ENCODE peak calls at places on chromosomes 12 and 14, in ten cellular contexts. One of them, this sample, is unnamed.

GRCh38 chr12:3473171-3473570 is 17.8 kb upstream of the PRMT8 start:
- DNase-seq in H1: no peak
- DNase-seq in heart left ventricle: no peak
- DNase-seq in testis: no peak
- DNase-seq in adrenal gland: peak; percentile 10
- DNase-seq in Peyer's patch: no peak
- DNase-seq in transverse colon: no peak
- DNase-seq in uterus: no peak
- DNase-seq in IMR-90: no peak
- DNase-seq in body of pancreas: no peak
- DNase-seq in this sample: no peak

GRCh38 chr12:3122841-3123678 is 45.9 kb downstream of the TSPAN9 start:
- DNase-seq in H1: no peak
- DNase-seq in heart left ventricle: peak; percentile 84
- DNase-seq in testis: no peak
- DNase-seq in adrenal gland: peak; percentile 91
- DNase-seq in Peyer's patch: no peak
- DNase-seq in transverse colon: no peak
- DNase-seq in uterus: no peak
- DNase-seq in IMR-90: peak; percentile 75
- DNase-seq in body of pancreas: peak; percentile 38
- DNase-seq in this sample: no peak

GRCh38 chr14:105180598-105181528 is at the start of gene NUDT14:
- DNase-seq in H1: peak; percentile 92
- DNase-seq in heart left ventricle: peak; percentile 87
- DNase-seq in testis: peak; percentile 86
- DNase-seq in adrenal gland: peak; percentile 85
- DNase-seq in Peyer's patch: peak; percentile 95
- DNase-seq in transverse colon: peak; percentile 93
- DNase-seq in uterus: peak; percentile 57
- DNase-seq in IMR-90: peak; percentile 25
- DNase-seq in body of pancreas: peak; percentile 87
- DNase-seq in this sample: peak; percentile 79

GRCh38 chr12:57632898-57633825 is at the start of gene B4GALNT1:
- DNase-seq in H1: no peak
- DNase-seq in heart left ventricle: peak; percentile 79
- DNase-seq in testis: peak; percentile 71
- DNase-seq in adrenal gland: no peak
- DNase-seq in Peyer's patch: peak; percentile 75
- DNase-seq in transverse colon: peak; percentile 56
- DNase-seq in uterus: peak; percentile 63
- DNase-seq in IMR-90: peak; percentile 45
- DNase-seq in body of pancreas: peak; percentile 58
- DNase-seq in this sample: peak; percentile 47

GRCh38 chr14:60101801-60102200 is 10.1 kb downstream of the PCNX4 start:
- DNase-seq in H1: no peak
- DNase-seq in heart left ventricle: no peak
- DNase-seq in testis: no peak
- DNase-seq in adrenal gland: no peak
- DNase-seq in Peyer's patch: no peak
- DNase-seq in transverse colon: no peak
- DNase-seq in uterus: no peak
- DNase-seq in IMR-90: peak; percentile 41
- DNase-seq in body of pancreas: no peak
- DNase-seq in this sample: no peak

GRCh38 chr12:12582193-12582881 is 19.7 kb upstream of the DUSP16 start:
- DNase-seq in H1: no peak
- DNase-seq in heart left ventricle: no peak
- DNase-seq in testis: no peak
- DNase-seq in adrenal gland: no peak
- DNase-seq in Peyer's patch: no peak
- DNase-seq in transverse colon: no peak
- DNase-seq in uterus: no peak
- DNase-seq in IMR-90: no peak
- DNase-seq in body of pancreas: no peak
- DNase-seq in this sample: no peak

GRCh38 chr14:91231446-91231845 is 13.1 kb downstream of the GPR68 start:
- DNase-seq in H1: no peak
- DNase-seq in heart left ventricle: no peak
- DNase-seq in testis: no peak
- DNase-seq in adrenal gland: no peak
- DNase-seq in Peyer's patch: no peak
- DNase-seq in transverse colon: no peak
- DNase-seq in uterus: no peak
- DNase-seq in IMR-90: peak; percentile 15
- DNase-seq in body of pancreas: no peak
- DNase-seq in this sample: no peak

GRCh38 chr12:4366090-4366489 is 13.4 kb downstream of the FGF23 start:
- DNase-seq in H1: no peak
- DNase-seq in heart left ventricle: no peak
- DNase-seq in testis: no peak
- DNase-seq in adrenal gland: no peak
- DNase-seq in Peyer's patch: no peak
- DNase-seq in transverse colon: no peak
- DNase-seq in uterus: no peak
- DNase-seq in IMR-90: no peak
- DNase-seq in body of pancreas: no peak
- DNase-seq in this sample: no peak

GRCh38 chr12:78684419-78684818 is 180.2 kb upstream of the SYT1 start:
- DNase-seq in H1: no peak
- DNase-seq in heart left ventricle: no peak
- DNase-seq in testis: no peak
- DNase-seq in adrenal gland: no peak
- DNase-seq in Peyer's patch: no peak
- DNase-seq in transverse colon: no peak
- DNase-seq in uterus: no peak
- DNase-seq in IMR-90: no peak
- DNase-seq in body of pancreas: no peak
- DNase-seq in this sample: no peak

GRCh38 chr12:27179399-27180214 is 64.5 kb upstream of the STK38L start:
- DNase-seq in H1: no peak
- DNase-seq in heart left ventricle: no peak
- DNase-seq in testis: no peak
- DNase-seq in adrenal gland: no peak
- DNase-seq in Peyer's patch: no peak
- DNase-seq in transverse colon: no peak
- DNase-seq in uterus: no peak
- DNase-seq in IMR-90: peak; percentile 96
- DNase-seq in body of pancreas: peak; percentile 42
- DNase-seq in this sample: no peak

GRCh38 chr12:1885605-1886245 is 32.7 kb downstream of the CACNA2D4 start:
- DNase-seq in H1: no peak
- DNase-seq in heart left ventricle: no peak
- DNase-seq in testis: no peak
- DNase-seq in adrenal gland: no peak
- DNase-seq in Peyer's patch: no peak
- DNase-seq in transverse colon: no peak
- DNase-seq in uterus: no peak
- DNase-seq in IMR-90: no peak
- DNase-seq in body of pancreas: no peak
- DNase-seq in this sample: no peak

GRCh38 chr12:111311011-111311410 is 57.9 kb downstream of the PHETA1 start:
- DNase-seq in H1: no peak
- DNase-seq in heart left ventricle: no peak
- DNase-seq in testis: no peak
- DNase-seq in adrenal gland: no peak
- DNase-seq in Peyer's patch: no peak
- DNase-seq in transverse colon: no peak
- DNase-seq in uterus: no peak
- DNase-seq in IMR-90: no peak
- DNase-seq in body of pancreas: no peak
- DNase-seq in this sample: no peak

GRCh38 chr12:108799528-108800243 is 57.7 kb downstream of the SSH1 start:
- DNase-seq in H1: no peak
- DNase-seq in heart left ventricle: no peak
- DNase-seq in testis: no peak
- DNase-seq in adrenal gland: no peak
- DNase-seq in Peyer's patch: no peak
- DNase-seq in transverse colon: no peak
- DNase-seq in uterus: no peak
- DNase-seq in IMR-90: no peak
- DNase-seq in body of pancreas: no peak
- DNase-seq in this sample: no peak

GRCh38 chr12:89949457-89950195 is 241.0 kb upstream of the ATP2B1 start:
- DNase-seq in H1: no peak
- DNase-seq in heart left ventricle: no peak
- DNase-seq in testis: no peak
- DNase-seq in adrenal gland: peak; percentile 53
- DNase-seq in Peyer's patch: peak; percentile 66
- DNase-seq in transverse colon: peak; percentile 45
- DNase-seq in uterus: no peak
- DNase-seq in IMR-90: peak; percentile 64
- DNase-seq in body of pancreas: no peak
- DNase-seq in this sample: no peak

DNA sequence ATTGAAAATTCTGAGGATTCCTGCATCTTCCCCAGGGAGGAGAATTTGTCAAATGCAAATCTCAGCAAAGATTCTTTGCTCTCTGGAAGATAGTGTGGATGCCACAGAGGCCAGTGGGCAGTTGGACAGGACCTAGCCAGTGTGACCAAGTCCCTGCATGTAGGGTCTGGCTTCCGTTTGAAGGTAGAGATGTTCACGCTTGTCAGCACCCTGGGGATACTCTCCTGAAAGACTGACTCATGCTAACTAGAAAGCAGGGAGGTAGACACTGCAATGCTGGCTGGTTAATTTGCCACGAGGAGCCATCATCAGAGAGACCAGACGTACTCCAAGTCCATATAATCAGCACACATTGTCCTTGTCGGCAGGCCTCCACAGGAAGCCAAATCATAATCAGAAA is 130.1 kb downstream of the SAMD4A start:
- DNase-seq in H1: no peak
- DNase-seq in heart left ventricle: no peak
- DNase-seq in testis: no peak
- DNase-seq in adrenal gland: no peak
- DNase-seq in Peyer's patch: no peak
- DNase-seq in transverse colon: no peak
- DNase-seq in uterus: no peak
- DNase-seq in IMR-90: no peak
- DNase-seq in body of pancreas: no peak
- DNase-seq in this sample: no peak
- H3K4me1 ChIP-seq in H1: no peaks in the 10 kb centered on the region
- H3K4me1 ChIP-seq in heart left ventricle: peaks cover 84% of the 10 kb centered on the region
- H3K4me1 ChIP-seq in testis: peaks cover 9% of the 10 kb centered on the region
- H3K4me1 ChIP-seq in adrenal gland: peaks cover 16% of the 10 kb centered on the region
- H3K4me1 ChIP-seq in Peyer's patch: peaks cover 12% of the 10 kb centered on the region
- H3K4me1 ChIP-seq in transverse colon: peaks cover 23% of the 10 kb centered on the region
- H3K4me1 ChIP-seq in uterus: peaks cover 10% of the 10 kb centered on the region
- H3K4me1 ChIP-seq in IMR-90: peaks cover 16% of the 10 kb centered on the region
- H3K4me1 ChIP-seq in body of pancreas: no peaks in the 10 kb centered on the region
- H3K4me1 ChIP-seq in this sample: peaks cover 2% of the 10 kb centered on the region

GRCh38 chr14:103879118-103879569 is 31.8 kb upstream of the PPP1R13B start:
- DNase-seq in H1: no peak
- DNase-seq in heart left ventricle: no peak
- DNase-seq in testis: no peak
- DNase-seq in adrenal gland: no peak
- DNase-seq in Peyer's patch: no peak
- DNase-seq in transverse colon: no peak
- DNase-seq in uterus: no peak
- DNase-seq in IMR-90: no peak
- DNase-seq in body of pancreas: no peak
- DNase-seq in this sample: no peak

GRCh38 chr14:103879570-103880333 is 32.4 kb upstream of the PPP1R13B start:
- DNase-seq in H1: peak; percentile 73
- DNase-seq in heart left ventricle: no peak
- DNase-seq in testis: peak; percentile 38
- DNase-seq in adrenal gland: peak; percentile 88
- DNase-seq in Peyer's patch: peak; percentile 87
- DNase-seq in transverse colon: peak; percentile 84
- DNase-seq in uterus: peak; percentile 41
- DNase-seq in IMR-90: no peak
- DNase-seq in body of pancreas: peak; percentile 97
- DNase-seq in this sample: peak; percentile 78

GRCh38 chr14:103880986-103881926 is 33.9 kb upstream of the PPP1R13B start:
- DNase-seq in H1: no peak
- DNase-seq in heart left ventricle: no peak
- DNase-seq in testis: peak; percentile 45
- DNase-seq in adrenal gland: peak; percentile 71
- DNase-seq in Peyer's patch: no peak
- DNase-seq in transverse colon: no peak
- DNase-seq in uterus: no peak
- DNase-seq in IMR-90: no peak
- DNase-seq in body of pancreas: peak; percentile 94
- DNase-seq in this sample: peak; percentile 42

GRCh38 chr14:103881927-103882281 is 34.5 kb upstream of the PPP1R13B start:
- DNase-seq in H1: no peak
- DNase-seq in heart left ventricle: no peak
- DNase-seq in testis: no peak
- DNase-seq in adrenal gland: no peak
- DNase-seq in Peyer's patch: no peak
- DNase-seq in transverse colon: no peak
- DNase-seq in uterus: no peak
- DNase-seq in IMR-90: no peak
- DNase-seq in body of pancreas: no peak
- DNase-seq in this sample: no peak

GRCh38 chr14:103880334-103880985 is 33.1 kb upstream of the PPP1R13B start:
- DNase-seq in H1: no peak
- DNase-seq in heart left ventricle: peak; percentile 89
- DNase-seq in testis: peak; percentile 68
- DNase-seq in adrenal gland: peak; percentile 89
- DNase-seq in Peyer's patch: peak; percentile 82
- DNase-seq in transverse colon: peak; percentile 72
- DNase-seq in uterus: peak; percentile 74
- DNase-seq in IMR-90: peak; percentile 51
- DNase-seq in body of pancreas: peak; percentile 88
- DNase-seq in this sample: peak; percentile 83
- H3K4me3 ChIP-seq in H1: no peak overlapping the region
- H3K4me3 ChIP-seq in heart left ventricle: peak overlapping the region; percentile 34
- H3K4me3 ChIP-seq in testis: no peak overlapping the region
- H3K4me3 ChIP-seq in adrenal gland: no peak overlapping the region
- H3K4me3 ChIP-seq in Peyer's patch: peak overlapping the region; percentile 5
- H3K4me3 ChIP-seq in transverse colon: no peak overlapping the region
- H3K4me3 ChIP-seq in uterus: no peak overlapping the region
- H3K4me3 ChIP-seq in IMR-90: no peak overlapping the region
- H3K4me3 ChIP-seq in body of pancreas: no peak overlapping the region
- H3K4me3 ChIP-seq in this sample: peak overlapping the region; percentile 3

GRCh38 chr14:83816755-83817154 is 1713.2 kb upstream of the FLRT2 start:
- DNase-seq in H1: no peak
- DNase-seq in heart left ventricle: no peak
- DNase-seq in testis: no peak
- DNase-seq in adrenal gland: no peak
- DNase-seq in Peyer's patch: no peak
- DNase-seq in transverse colon: no peak
- DNase-seq in uterus: no peak
- DNase-seq in IMR-90: peak; percentile 74
- DNase-seq in body of pancreas: no peak
- DNase-seq in this sample: no peak
- TF ChIP-seq POLR2A in H1: no peak
- TF ChIP-seq POLR2A in heart left ventricle: no peak
- TF ChIP-seq POLR2A in testis: no peak
- TF ChIP-seq POLR2A in adrenal gland: no peak
- TF ChIP-seq POLR2A in Peyer's patch: no peak
- TF ChIP-seq POLR2A in transverse colon: no peak
- TF ChIP-seq POLR2A in uterus: no peak
- TF ChIP-seq POLR2A in IMR-90: no peak
- TF ChIP-seq POLR2A in body of pancreas: no peak
- TF ChIP-seq POLR2A in this sample: no peak

DNA sequence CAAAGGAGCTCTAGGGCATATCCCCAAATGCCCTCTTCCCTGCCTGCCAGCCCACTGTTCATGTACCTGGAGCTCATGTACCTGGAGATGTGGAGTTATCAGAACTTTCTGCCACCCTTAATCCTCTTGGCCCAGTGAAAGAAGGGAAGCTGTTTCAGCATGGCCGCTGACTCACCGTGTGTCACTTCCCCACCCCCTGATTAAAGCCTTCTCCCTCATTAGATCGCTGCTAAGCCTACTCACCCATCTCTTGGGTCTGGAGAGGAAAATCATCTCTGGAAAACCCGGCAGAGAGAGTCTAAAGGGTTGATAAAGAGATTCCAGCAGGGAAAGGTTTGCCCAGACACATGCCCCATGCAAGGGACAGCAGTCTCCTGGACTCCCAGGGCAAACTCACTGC is 4.5 kb upstream of the LTBP2 start:
- DNase-seq in H1: no peak
- DNase-seq in heart left ventricle: no peak
- DNase-seq in testis: no peak
- DNase-seq in adrenal gland: no peak
- DNase-seq in Peyer's patch: no peak
- DNase-seq in transverse colon: no peak
- DNase-seq in uterus: no peak
- DNase-seq in IMR-90: peak; percentile 91
- DNase-seq in body of pancreas: no peak
- DNase-seq in this sample: no peak
- H3K4me1 ChIP-seq in H1: peaks cover 2% of the 10 kb centered on the region
- H3K4me1 ChIP-seq in heart left ventricle: peaks cover 57% of the 10 kb centered on the region
- H3K4me1 ChIP-seq in testis: peaks cover 45% of the 10 kb centered on the region
- H3K4me1 ChIP-seq in adrenal gland: peaks cover 24% of the 10 kb centered on the region
- H3K4me1 ChIP-seq in Peyer's patch: peaks cover 39% of the 10 kb centered on the region
- H3K4me1 ChIP-seq in transverse colon: peaks cover 39% of the 10 kb centered on the region
- H3K4me1 ChIP-seq in uterus: peaks cover 7% of the 10 kb centered on the region
- H3K4me1 ChIP-seq in IMR-90: peaks cover 44% of the 10 kb centered on the region
- H3K4me1 ChIP-seq in body of pancreas: peaks cover 61% of the 10 kb centered on the region
- H3K4me1 ChIP-seq in this sample: peaks cover 16% of the 10 kb centered on the region